ENCODE peak calls at places on chromosomes 7 and 10, in nine cellular contexts. D is SJSA1; T is cardiac muscle cell; X is upper lobe of left lung; R is aorta; W is CD8-positive, alpha-beta memory T cell; A is adrenal gland; G is HFF-Myc; U is left ventricle myocardium inferior. E is an unnamed sample.

GRCh38 chr7:435518-436366 is 83.9 kb downstream of the PDGFA start:
- DNase-seq in D (peak), R (no peak), U (peak), G (no peak), X (no peak), T (no peak), A (peak), W (no peak), E (no peak)

GRCh38 chr10:132865236-132865635 is 77.1 kb downstream of the CFAP46 start:
- DNase-seq in G (no peak), X (peak), R (peak), A (no peak), T (no peak), D (no peak), W (no peak), U (peak), E (no peak)

GRCh38 chr10:89550509-89550908 is 15.1 kb upstream of the SLC16A12 start:
- DNase-seq in W (no peak), G (no peak), D (no peak), A (no peak), R (no peak), U (peak), T (peak), X (no peak), E (no peak)

GRCh38 chr7:79434098-79434497 is 19.4 kb downstream of the MAGI2 start:
- DNase-seq in G (no peak), W (no peak), U (no peak), X (no peak), A (no peak), R (no peak), D (no peak), T (no peak), E (peak)

GRCh38 chr7:4692055-4692454 is 10.0 kb downstream of the FOXK1 start:
- DNase-seq in U (no peak), A (no peak), G (no peak), W (no peak), R (no peak), D (no peak), X (no peak), T (no peak), E (no peak)

GRCh38 chr7:50730459-50731400 is 52.0 kb downstream of the GRB10 start:
- DNase-seq in U (no peak), T (no peak), X (no peak), G (no peak), W (no peak), R (peak), D (no peak), A (peak), E (no peak)

GRCh38 chr10:44660271-44660670 is 250.9 kb upstream of the TMEM72 start:
- DNase-seq in X (no peak), D (peak), G (no peak), W (no peak), T (no peak), A (no peak), U (no peak), R (no peak), E (no peak)

GRCh38 chr7:29177963-29178612 is 16.5 kb upstream of the CHN2 start:
- DNase-seq in W (no peak), R (no peak), D (no peak), A (peak), G (no peak), T (no peak), U (peak), X (peak), E (no peak)

GRCh38 chr7:28955723-28956607 is 2.2 kb downstream of the TRIL start:
- DNase-seq in W (no peak), X (peak), A (peak), G (no peak), R (peak), D (peak), U (peak), T (peak), E (no peak)

GRCh38 chr7:27795977-27796376 is 56.0 kb downstream of the TAX1BP1 start:
- DNase-seq in W (no peak), T (no peak), U (no peak), G (no peak), D (no peak), A (no peak), R (no peak), X (no peak), E (no peak)

GRCh38 chr7:100489824-100490223 is 6.1 kb downstream of the NYAP1 start:
- DNase-seq in A (peak), G (peak), W (peak), X (no peak), T (peak), D (peak), U (no peak), R (no peak), E (peak)

GRCh38 chr10:75097666-75098285 is 13.7 kb upstream of the SAMD8 start:
- DNase-seq in R (peak), W (no peak), A (no peak), U (no peak), T (peak), G (no peak), D (no peak), X (no peak), E (no peak)

GRCh38 chr10:45000764-45001381 is at the start of gene ZNF22:
- DNase-seq in X (peak), G (no peak), R (peak), D (peak), U (peak), A (peak), T (peak), W (peak), E (no peak)

GRCh38 chr10:69407621-69408301 is 9.0 kb downstream of the TACR2 start:
- DNase-seq in R (no peak), A (peak), T (peak), D (no peak), U (no peak), G (no peak), X (no peak), W (peak), E (no peak)

GRCh38 chr10:48803831-48804584 is 119.3 kb downstream of the WDFY4 start:
- DNase-seq in R (no peak), X (no peak), T (no peak), U (no peak), D (no peak), W (no peak), A (no peak), G (no peak), E (no peak)

GRCh38 chr7:105164751-105165150 is 150.7 kb downstream of the KMT2E start:
- DNase-seq in A (no peak), R (no peak), U (no peak), W (no peak), G (no peak), T (no peak), X (no peak), D (no peak), E (no peak)

GRCh38 chr10:23611308-23611631 is 172.4 kb downstream of the OTUD1 start:
- DNase-seq in W (no peak), R (no peak), U (no peak), D (no peak), X (no peak), G (no peak), A (no peak), T (no peak), E (no peak)

GRCh38 chr7:40937879-40938278 is 765.0 kb downstream of the INHBA start:
- DNase-seq in D (no peak), W (no peak), T (no peak), A (no peak), X (no peak), U (no peak), G (no peak), R (no peak), E (no peak)

GRCh38 chr10:21733710-21734109 is 199.7 kb downstream of the MLLT10 start:
- DNase-seq in T (peak), W (no peak), A (no peak), X (no peak), G (no peak), R (no peak), D (no peak), U (no peak), E (no peak)

GRCh38 chr10:63605568-63605967 is 84.4 kb downstream of the REEP3 start:
- DNase-seq in G (no peak), X (no peak), R (no peak), U (no peak), A (no peak), T (peak), D (no peak), W (no peak), E (no peak)

GRCh38 chr7:92835851-92836488 is 403 bp downstream of the CDK6 start:
- DNase-seq in D (no peak), A (peak), T (no peak), U (peak), W (peak), G (no peak), R (peak), X (peak), E (no peak)

GRCh38 chr10:121309164-121309563 is 289.1 kb downstream of the FGFR2 start:
- DNase-seq in X (no peak), G (no peak), T (no peak), W (no peak), R (no peak), U (no peak), A (no peak), D (no peak), E (no peak)

GRCh38 chr10:98332623-98333269 is 64.8 kb upstream of the LOXL4 start:
- DNase-seq in D (peak), R (no peak), T (no peak), G (no peak), A (no peak), X (no peak), U (no peak), W (no peak), E (no peak)

GRCh38 chr10:12846718-12847117 is 154.8 kb downstream of the CCDC3 start:
- DNase-seq in G (no peak), R (no peak), W (no peak), U (no peak), A (no peak), X (no peak), T (no peak), D (no peak), E (no peak)

GRCh38 chr10:124416733-124417132 is 2.0 kb downstream of the OAT start:
- DNase-seq in D (no peak), A (no peak), R (no peak), X (no peak), G (no peak), U (no peak), T (no peak), W (no peak), E (no peak)
- H3K4me3 ChIP-seq in D (no peak), A (no peak), R (no peak), X (no peak), G (no peak), U (peak), T (no peak), W (no peak), E (no peak)

GRCh38 chr7:107692501-107692900 is 31.9 kb downstream of the SLC26A4 start:
- DNase-seq in T (no peak), R (no peak), W (no peak), X (no peak), D (no peak), G (no peak), U (no peak), A (no peak), E (no peak)
- H3K4me3 ChIP-seq in T (no peak), R (no peak), W (no peak), X (no peak), D (no peak), G (no peak), U (no peak), A (no peak), E (no peak)

DNA sequence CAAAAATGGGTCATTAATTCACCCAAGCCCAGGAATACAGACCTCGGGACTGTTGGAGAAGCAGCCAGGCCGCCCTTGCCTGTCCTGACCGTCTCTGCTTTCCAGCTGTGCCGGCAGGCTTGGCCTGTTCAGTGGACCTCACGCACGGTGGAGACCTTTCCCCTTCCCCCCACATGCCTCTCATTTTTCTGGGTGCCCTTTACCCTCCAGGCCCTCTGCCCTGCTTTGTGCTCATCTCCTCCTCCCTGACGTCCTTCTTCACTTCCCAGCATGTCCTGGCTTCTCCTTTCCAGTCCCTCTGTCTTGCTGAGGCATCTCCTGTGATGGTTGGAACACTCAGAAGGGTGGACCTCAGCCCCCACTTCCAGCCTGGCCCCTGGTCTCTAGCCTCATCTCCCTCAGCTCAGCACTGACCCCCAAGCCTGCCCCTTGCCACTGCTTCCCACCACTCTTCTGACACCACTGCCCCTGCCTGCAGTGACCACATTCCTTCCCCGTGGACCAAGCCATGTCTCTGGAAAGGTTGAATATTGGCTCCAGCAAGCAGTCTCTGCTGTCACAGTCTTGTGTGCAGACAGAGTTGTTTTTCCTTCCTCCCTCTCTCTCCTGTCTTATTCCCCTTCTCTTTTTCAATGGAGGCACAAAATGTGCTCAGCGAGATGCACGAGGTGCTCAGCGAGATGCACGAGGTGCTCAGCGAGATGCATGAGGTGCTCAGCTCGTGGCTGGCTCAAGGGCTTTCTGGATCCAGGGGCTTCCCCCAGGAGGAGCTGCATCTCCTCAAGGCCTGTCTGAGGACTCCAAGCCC is 14.9 kb downstream of the BAG3 start:
- DNase-seq in U (no peak), G (no peak), D (no peak), T (no peak), R (no peak), A (no peak), X (no peak), W (no peak), E (no peak)
- H3K4me3 ChIP-seq in U (peak), G (no peak), D (no peak), T (no peak), R (no peak), A (no peak), X (no peak), W (no peak), E (no peak)

DNA sequence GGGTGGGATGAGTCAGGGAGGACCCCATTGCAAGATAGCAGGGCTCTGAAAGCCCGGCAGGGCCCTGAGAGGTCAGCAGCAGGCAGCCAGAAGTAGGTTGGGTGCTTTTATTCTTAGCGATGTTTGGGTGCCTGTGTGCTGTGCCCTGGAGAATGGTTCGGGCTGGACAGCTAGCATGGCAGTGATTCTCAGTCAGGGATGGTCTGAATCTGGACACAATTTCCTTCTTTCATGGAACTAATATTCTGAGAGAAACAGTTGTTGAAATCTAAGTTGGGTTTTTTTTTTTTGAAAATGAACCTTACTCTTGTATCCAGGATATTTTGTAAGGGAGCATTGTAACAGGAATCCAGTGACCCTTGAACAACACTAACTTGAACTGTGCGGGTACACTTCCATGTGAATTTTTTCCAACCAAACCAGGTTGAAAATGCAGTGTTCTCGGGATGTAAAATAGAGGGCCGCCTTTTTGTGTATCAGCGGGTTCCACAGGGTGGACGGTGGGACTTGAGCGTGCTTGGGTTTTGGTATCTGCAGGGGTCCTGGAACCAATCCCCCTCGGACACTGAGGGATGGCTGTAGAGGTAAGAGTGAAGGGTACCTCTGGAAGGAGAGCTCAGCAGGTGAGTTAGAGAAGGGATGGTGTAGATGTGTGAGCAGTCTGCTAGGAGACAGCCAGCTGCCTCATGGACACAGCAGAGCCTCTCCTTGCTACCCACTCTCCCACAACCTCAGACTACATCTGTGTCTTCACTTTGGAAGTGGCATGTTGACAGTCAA is 12.5 kb downstream of the CCNY start:
- DNase-seq in R (no peak), X (no peak), T (no peak), W (no peak), A (no peak), U (no peak), D (no peak), G (no peak), E (no peak)
- H3K4me3 ChIP-seq in R (no peak), X (no peak), T (no peak), W (no peak), A (no peak), U (no peak), D (no peak), G (no peak), E (no peak)

DNA sequence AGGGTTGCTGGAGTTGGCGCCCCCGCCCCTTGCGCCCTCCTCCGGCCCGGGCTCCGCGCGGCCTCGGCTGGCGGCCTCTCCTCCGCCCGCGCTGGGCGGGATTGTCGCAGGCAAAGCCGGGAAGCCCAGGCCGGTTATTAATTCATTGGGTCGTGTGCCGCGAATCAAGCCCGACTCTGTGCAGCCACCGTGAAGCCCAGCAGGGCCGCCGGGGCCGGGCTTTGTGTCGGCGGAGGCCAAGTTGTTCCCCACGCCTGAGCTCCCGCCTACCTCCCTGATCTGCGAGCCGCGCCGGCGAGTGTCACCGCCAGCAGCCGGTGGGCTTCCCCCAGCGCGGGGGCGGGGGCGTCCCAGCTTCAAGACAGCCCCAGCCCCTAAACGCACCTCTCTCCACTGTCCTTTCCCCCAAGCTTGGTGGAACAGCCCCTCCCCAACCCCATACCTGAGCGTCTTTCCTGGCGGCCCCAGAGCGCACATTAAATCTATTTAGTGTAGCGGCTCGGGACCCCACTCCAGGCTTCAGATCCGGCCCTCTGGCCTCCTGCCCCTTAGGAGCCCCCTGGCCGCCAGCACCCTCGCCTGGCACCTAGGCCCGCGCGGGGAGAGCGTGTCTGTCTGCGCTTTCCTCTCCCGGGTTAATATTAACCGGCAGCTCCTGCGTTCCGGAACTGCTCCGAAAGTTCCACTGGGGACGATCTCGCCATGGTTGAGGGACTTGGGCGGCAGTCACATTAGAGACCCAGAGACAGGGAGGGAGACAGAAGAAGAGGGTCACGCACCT is 3.5 kb downstream of the SHH start:
- DNase-seq in D (no peak), U (no peak), X (peak), R (no peak), G (no peak), A (no peak), T (no peak), W (no peak), E (no peak)
- H3K4me3 ChIP-seq in D (no peak), U (peak), X (peak), R (no peak), G (no peak), A (peak), T (peak), W (no peak), E (no peak)

E was measured in skeletal muscle cell.